ENCODE peak calls at places on chromosomes 13 and 19, in five cellular contexts. One of them, this sample, is unnamed.

GRCh38 chr19:18972301-18972831 is 31.3 kb upstream of the HOMER3 start:
- DNase-seq in EL: peak; percentile 56
- DNase-seq in kidney glomerular epithelial cell: no peak
- DNase-seq in T-cell: no peak
- DNase-seq in aorta: no peak
- DNase-seq in this sample: no peak

GRCh38 chr19:38617764-38618589 is at the start of gene MAP4K1:
- DNase-seq in T-cell: peak; percentile 49
- DNase-seq in EL: no peak
- DNase-seq in kidney glomerular epithelial cell: no peak
- DNase-seq in aorta: peak; percentile 68
- DNase-seq in this sample: peak; percentile 85

GRCh38 chr19:33464010-33464732 is 57.4 kb downstream of the PEPD start:
- DNase-seq in kidney glomerular epithelial cell: no peak
- DNase-seq in EL: no peak
- DNase-seq in T-cell: no peak
- DNase-seq in aorta: no peak
- DNase-seq in this sample: no peak

GRCh38 chr13:109729031-109729870 is 57.1 kb downstream of the IRS2 start:
- DNase-seq in EL: no peak
- DNase-seq in kidney glomerular epithelial cell: no peak
- DNase-seq in aorta: no peak
- DNase-seq in T-cell: no peak
- DNase-seq in this sample: no peak

GRCh38 chr19:10230155-10230903 is 802 bp downstream of the S1PR2 start:
- DNase-seq in T-cell: peak; percentile 36
- DNase-seq in EL: peak; percentile 37
- DNase-seq in aorta: peak; percentile 79
- DNase-seq in kidney glomerular epithelial cell: no peak
- DNase-seq in this sample: peak; percentile 53

GRCh38 chr19:16394111-16394510 is 69.5 kb downstream of the KLF2 start:
- DNase-seq in kidney glomerular epithelial cell: no peak
- DNase-seq in EL: no peak
- DNase-seq in T-cell: no peak
- DNase-seq in aorta: no peak
- DNase-seq in this sample: no peak

GRCh38 chr13:49604570-49604969 is 19.2 kb upstream of the RCBTB1 start:
- DNase-seq in kidney glomerular epithelial cell: no peak
- DNase-seq in aorta: no peak
- DNase-seq in EL: no peak
- DNase-seq in T-cell: no peak
- DNase-seq in this sample: no peak

GRCh38 chr19:19540707-19541515 is 2.8 kb downstream of the CILP2 start:
- DNase-seq in EL: peak; percentile 57
- DNase-seq in kidney glomerular epithelial cell: no peak
- DNase-seq in T-cell: peak; percentile 64
- DNase-seq in aorta: no peak
- DNase-seq in this sample: peak; percentile 71

GRCh38 chr19:33472696-33473624 is 48.6 kb downstream of the PEPD start:
- DNase-seq in kidney glomerular epithelial cell: peak; percentile 48
- DNase-seq in EL: peak; percentile 96
- DNase-seq in aorta: no peak
- DNase-seq in T-cell: no peak
- DNase-seq in this sample: no peak

GRCh38 chr19:4581381-4582111 is 22.1 kb upstream of the SEMA6B start:
- DNase-seq in EL: peak; percentile 36
- DNase-seq in aorta: no peak
- DNase-seq in T-cell: no peak
- DNase-seq in kidney glomerular epithelial cell: no peak
- DNase-seq in this sample: no peak

GRCh38 chr19:39052243-39052746 is 19.9 kb upstream of the FBXO27 start:
- DNase-seq in T-cell: peak; percentile 49
- DNase-seq in kidney glomerular epithelial cell: peak; percentile 6
- DNase-seq in EL: peak; percentile 54
- DNase-seq in aorta: peak; percentile 74
- DNase-seq in this sample: peak; percentile 57

GRCh38 chr13:66992183-66992582 is 238.0 kb downstream of the PCDH9 start:
- DNase-seq in T-cell: no peak
- DNase-seq in aorta: no peak
- DNase-seq in kidney glomerular epithelial cell: no peak
- DNase-seq in EL: peak; percentile 19
- DNase-seq in this sample: no peak

This sample was measured in CD4-positive, CD25-positive, alpha-beta regulatory T cell.